ENCODE peak calls at places on chromosome 5, in seven cellular contexts. L is GOT3, K is H54, M is A549, G is smooth muscle cell of the brain vasculature, A is NCI-H1105 treated with DMSO at 0.1 percent for 48 hours, S is hypothalamus. H is an unnamed sample.

GRCh38 chr5:126826619-126827215 is 49.8 kb downstream of the LMNB1 start:
- DNase-seq in A (no peak), S (no peak), G (no peak), M (no peak), K (no peak), L (no peak), H (no peak)

GRCh38 chr5:179294131-179294780 is 51.0 kb downstream of the ADAMTS2 start:
- DNase-seq in L (no peak), A (no peak), G (no peak), K (no peak), S (no peak), M (no peak), H (no peak)

GRCh38 chr5:77859306-77859705 is 83.2 kb upstream of the TBCA start:
- DNase-seq in A (no peak), K (no peak), L (no peak), G (no peak), M (no peak), S (no peak), H (no peak)

GRCh38 chr5:98095072-98095471 is 678.4 kb upstream of the RGMB start:
- DNase-seq in G (no peak), S (no peak), L (no peak), A (no peak), K (no peak), M (no peak), H (no peak)

GRCh38 chr5:143133721-143134120 is 269.8 kb downstream of the NR3C1 start:
- DNase-seq in G (no peak), K (no peak), A (no peak), M (no peak), S (no peak), L (no peak), H (no peak)

GRCh38 chr5:97165726-97166125 is 17.3 kb downstream of the RIOK2 start:
- DNase-seq in S (no peak), L (no peak), G (no peak), A (no peak), K (no peak), M (no peak), H (no peak)

GRCh38 chr5:157612071-157612476 is 36.5 kb upstream of the ADAM19 start:
- DNase-seq in M (no peak), S (no peak), L (no peak), A (peak; percentile 56), K (no peak), G (no peak), H (no peak)

GRCh38 chr5:126354857-126355731 is 68.1 kb upstream of the GRAMD2B start:
- DNase-seq in A (no peak), S (no peak), L (no peak), M (no peak), G (no peak), K (no peak), H (no peak)

GRCh38 chr5:142826741-142827492 is 56.7 kb downstream of the ARHGAP26 start:
- DNase-seq in G (no peak), K (peak; percentile 40), A (no peak), M (no peak), L (no peak), S (no peak), H (no peak)

GRCh38 chr5:171688696-171689495 is 96.7 kb upstream of the SMIM23 start:
- DNase-seq in M (no peak), S (no peak), G (no peak), K (no peak), L (no peak), A (no peak), H (no peak)

GRCh38 chr5:6446626-6447309 is 1.9 kb upstream of the UBE2QL1 start:
- DNase-seq in G (no peak), L (no peak), K (no peak), S (no peak), M (no peak), A (no peak), H (no peak)

GRCh38 chr5:143515829-143516228 is 112.3 kb upstream of the NR3C1 start:
- DNase-seq in G (no peak), M (no peak), K (no peak), S (no peak), A (peak; percentile 24), L (no peak), H (no peak)

GRCh38 chr5:80225189-80225588 is 30.7 kb downstream of the SERINC5 start:
- DNase-seq in M (no peak), A (no peak), K (no peak), L (no peak), G (no peak), S (no peak), H (no peak)

GRCh38 chr5:123180178-123180577 is 91.1 kb downstream of the PRDM6 start:
- DNase-seq in G (no peak), A (no peak), M (no peak), S (no peak), K (no peak), L (no peak), H (no peak)

H was measured in NCI-H146.